ENCODE peak calls at places on chromosomes 12 and 14, in six cellular contexts. One of them, this sample, is unnamed. For H3K27me3 and H3K9me3, the result is how much of the 10 kb centered on the place peaks cover.

GRCh38 chr12:128980623-128981022 is 127.3 kb downstream of the GLT1D1 start:
- DNase-seq in mammary epithelial cell: no peak
- DNase-seq in left lung: no peak
- DNase-seq in heart left ventricle: no peak
- DNase-seq in esophagus squamous epithelium: no peak
- DNase-seq in GM12878: no peak
- DNase-seq in this sample: no peak

GRCh38 chr14:51093371-51094281 is 1.3 kb downstream of the TRIM9 start:
- DNase-seq in mammary epithelial cell: peak
- DNase-seq in GM12878: no peak
- DNase-seq in left lung: peak
- DNase-seq in heart left ventricle: no peak
- DNase-seq in esophagus squamous epithelium: no peak
- DNase-seq in this sample: peak

GRCh38 chr14:99122521-99123125 is 149.4 kb downstream of the BCL11B start:
- DNase-seq in GM12878: no peak
- DNase-seq in mammary epithelial cell: no peak
- DNase-seq in esophagus squamous epithelium: no peak
- DNase-seq in left lung: no peak
- DNase-seq in heart left ventricle: no peak
- DNase-seq in this sample: peak

GRCh38 chr14:101001311-101002069 is 98.0 kb upstream of the RTL1 start:
- DNase-seq in heart left ventricle: no peak
- DNase-seq in esophagus squamous epithelium: no peak
- DNase-seq in mammary epithelial cell: peak
- DNase-seq in left lung: no peak
- DNase-seq in GM12878: no peak
- DNase-seq in this sample: no peak

GRCh38 chr12:90172524-90172923 is 463.9 kb upstream of the ATP2B1 start:
- DNase-seq in mammary epithelial cell: no peak
- DNase-seq in GM12878: no peak
- DNase-seq in esophagus squamous epithelium: no peak
- DNase-seq in left lung: no peak
- DNase-seq in heart left ventricle: no peak
- DNase-seq in this sample: no peak

GRCh38 chr14:77882098-77882497 is 82.2 kb downstream of the ADCK1 start:
- DNase-seq in left lung: no peak
- DNase-seq in mammary epithelial cell: peak
- DNase-seq in GM12878: no peak
- DNase-seq in heart left ventricle: peak
- DNase-seq in esophagus squamous epithelium: no peak
- DNase-seq in this sample: peak

GRCh38 chr14:92928258-92928629 is 5.3 kb downstream of the CHGA start:
- DNase-seq in esophagus squamous epithelium: no peak
- DNase-seq in heart left ventricle: no peak
- DNase-seq in GM12878: no peak
- DNase-seq in left lung: no peak
- DNase-seq in mammary epithelial cell: peak
- DNase-seq in this sample: no peak

GRCh38 chr14:75279153-75279738 is 618 bp downstream of the FOS start:
- DNase-seq in GM12878: no peak
- DNase-seq in mammary epithelial cell: peak
- DNase-seq in heart left ventricle: peak
- DNase-seq in left lung: peak
- DNase-seq in esophagus squamous epithelium: no peak
- DNase-seq in this sample: peak

GRCh38 chr12:12180575-12180974 is 86.3 kb downstream of the LRP6 start:
- DNase-seq in left lung: no peak
- DNase-seq in heart left ventricle: no peak
- DNase-seq in GM12878: no peak
- DNase-seq in esophagus squamous epithelium: no peak
- DNase-seq in mammary epithelial cell: no peak
- DNase-seq in this sample: no peak

GRCh38 chr14:69559581-69560011 is 15.1 kb downstream of the CCDC177 start:
- DNase-seq in GM12878: no peak
- DNase-seq in esophagus squamous epithelium: no peak
- DNase-seq in mammary epithelial cell: peak
- DNase-seq in heart left ventricle: no peak
- DNase-seq in left lung: no peak
- DNase-seq in this sample: no peak

GRCh38 chr14:104460920-104461651 is 118.5 kb upstream of the C14orf180 start:
- DNase-seq in GM12878: no peak
- DNase-seq in heart left ventricle: no peak
- DNase-seq in mammary epithelial cell: no peak
- DNase-seq in left lung: no peak
- DNase-seq in esophagus squamous epithelium: no peak
- DNase-seq in this sample: no peak
- H3K27me3 ChIP-seq in GM12878: under half
- H3K27me3 ChIP-seq in heart left ventricle: under half
- H3K27me3 ChIP-seq in mammary epithelial cell: under half
- H3K27me3 ChIP-seq in left lung: half or more
- H3K27me3 ChIP-seq in esophagus squamous epithelium: under half
- H3K27me3 ChIP-seq in this sample: under half

DNA sequence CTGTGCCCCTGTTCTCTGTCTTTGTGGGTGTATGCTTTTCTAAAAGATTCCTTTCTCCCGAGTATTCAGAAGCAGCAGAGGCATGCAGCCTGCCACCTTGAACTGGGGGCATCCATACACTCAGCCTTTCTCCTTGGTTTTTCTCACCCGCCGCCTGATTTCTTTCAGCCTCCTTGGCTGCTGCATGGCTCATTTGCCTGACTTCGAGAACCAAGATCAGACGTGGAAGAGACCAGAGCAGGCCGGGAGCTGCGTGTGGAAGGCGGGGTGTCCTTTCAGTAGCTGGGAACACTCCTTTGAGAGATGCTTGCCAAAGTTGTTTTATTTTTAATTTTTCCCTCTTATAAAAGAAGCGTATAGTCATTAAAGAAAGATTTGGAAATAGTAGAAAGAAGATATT is 53.1 kb downstream of the SLC6A12 start:
- DNase-seq in mammary epithelial cell: no peak
- DNase-seq in left lung: no peak
- DNase-seq in GM12878: no peak
- DNase-seq in esophagus squamous epithelium: no peak
- DNase-seq in heart left ventricle: no peak
- DNase-seq in this sample: no peak
- H3K27ac ChIP-seq in mammary epithelial cell: no peak
- H3K27ac ChIP-seq in left lung: no peak
- H3K27ac ChIP-seq in GM12878: no peak
- H3K27ac ChIP-seq in esophagus squamous epithelium: no peak
- H3K27ac ChIP-seq in heart left ventricle: no peak
- H3K27ac ChIP-seq in this sample: no peak

GRCh38 chr14:91105673-91106072 is 8.2 kb upstream of the DGLUCY start:
- DNase-seq in GM12878: no peak
- DNase-seq in left lung: no peak
- DNase-seq in mammary epithelial cell: no peak
- DNase-seq in heart left ventricle: no peak
- DNase-seq in esophagus squamous epithelium: no peak
- DNase-seq in this sample: no peak
- H3K9me3 ChIP-seq in GM12878: under half
- H3K9me3 ChIP-seq in left lung: under half
- H3K9me3 ChIP-seq in mammary epithelial cell: under half
- H3K9me3 ChIP-seq in heart left ventricle: under half
- H3K9me3 ChIP-seq in esophagus squamous epithelium: under half
- H3K9me3 ChIP-seq in this sample: under half

GRCh38 chr14:56803816-56804535 is 6.3 kb downstream of the OTX2 start:
- DNase-seq in GM12878: no peak
- DNase-seq in mammary epithelial cell: no peak
- DNase-seq in esophagus squamous epithelium: no peak
- DNase-seq in heart left ventricle: no peak
- DNase-seq in left lung: no peak
- DNase-seq in this sample: no peak
- H3K27me3 ChIP-seq in GM12878: under half
- H3K27me3 ChIP-seq in mammary epithelial cell: under half
- H3K27me3 ChIP-seq in esophagus squamous epithelium: under half
- H3K27me3 ChIP-seq in heart left ventricle: half or more
- H3K27me3 ChIP-seq in left lung: half or more
- H3K27me3 ChIP-seq in this sample: half or more

GRCh38 chr12:109111775-109112491 is 4.5 kb upstream of the ACACB start:
- DNase-seq in GM12878: no peak
- DNase-seq in mammary epithelial cell: peak
- DNase-seq in heart left ventricle: peak
- DNase-seq in esophagus squamous epithelium: no peak
- DNase-seq in left lung: no peak
- DNase-seq in this sample: no peak
- H3K27ac ChIP-seq in GM12878: no peak
- H3K27ac ChIP-seq in mammary epithelial cell: peak
- H3K27ac ChIP-seq in heart left ventricle: peak
- H3K27ac ChIP-seq in esophagus squamous epithelium: peak
- H3K27ac ChIP-seq in left lung: peak
- H3K27ac ChIP-seq in this sample: peak

GRCh38 chr14:106291626-106292025 is 765.2 kb downstream of the TMEM121 start:
- DNase-seq in heart left ventricle: no peak
- DNase-seq in left lung: no peak
- DNase-seq in esophagus squamous epithelium: no peak
- DNase-seq in mammary epithelial cell: no peak
- DNase-seq in GM12878: no peak
- DNase-seq in this sample: no peak

GRCh38 chr14:106287506-106287905 is 761.1 kb downstream of the TMEM121 start:
- DNase-seq in esophagus squamous epithelium: no peak
- DNase-seq in heart left ventricle: no peak
- DNase-seq in mammary epithelial cell: no peak
- DNase-seq in left lung: no peak
- DNase-seq in GM12878: no peak
- DNase-seq in this sample: no peak

DNA sequence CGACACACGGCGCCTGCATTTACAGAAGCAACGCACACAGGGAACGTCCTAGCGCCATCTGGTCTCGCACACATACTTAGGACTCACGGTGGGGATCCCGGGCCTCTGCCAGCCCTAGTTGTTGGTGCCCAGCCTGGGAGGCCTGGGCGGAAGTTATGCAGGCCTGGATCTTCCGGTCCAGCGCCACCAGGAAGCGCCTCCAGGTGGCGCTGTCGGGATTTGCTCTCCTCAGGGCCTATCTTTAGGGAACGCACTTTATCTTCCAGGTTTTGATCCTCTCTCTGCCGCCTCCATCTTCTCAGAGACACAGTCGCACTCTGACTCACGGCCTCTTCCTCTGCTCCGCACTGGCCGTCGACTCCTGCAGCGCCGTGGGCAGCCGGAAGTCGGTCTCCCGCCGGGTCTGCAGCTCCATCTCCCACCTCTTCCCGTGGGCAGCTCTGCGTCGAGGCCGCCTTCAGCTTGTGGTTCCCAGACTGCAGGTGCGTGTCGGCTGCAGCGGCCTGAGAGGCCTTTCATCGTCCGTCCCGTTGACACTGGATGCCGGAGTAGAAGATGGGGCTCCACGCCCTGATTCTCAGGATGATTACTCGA is 760.4 kb downstream of the TMEM121 start:
- DNase-seq in mammary epithelial cell: no peak
- DNase-seq in esophagus squamous epithelium: no peak
- DNase-seq in heart left ventricle: no peak
- DNase-seq in GM12878: no peak
- DNase-seq in left lung: no peak
- DNase-seq in this sample: no peak
- H3K9me3 ChIP-seq in mammary epithelial cell: under half
- H3K9me3 ChIP-seq in esophagus squamous epithelium: under half
- H3K9me3 ChIP-seq in heart left ventricle: under half
- H3K9me3 ChIP-seq in GM12878: under half
- H3K9me3 ChIP-seq in left lung: under half
- H3K9me3 ChIP-seq in this sample: under half

DNA sequence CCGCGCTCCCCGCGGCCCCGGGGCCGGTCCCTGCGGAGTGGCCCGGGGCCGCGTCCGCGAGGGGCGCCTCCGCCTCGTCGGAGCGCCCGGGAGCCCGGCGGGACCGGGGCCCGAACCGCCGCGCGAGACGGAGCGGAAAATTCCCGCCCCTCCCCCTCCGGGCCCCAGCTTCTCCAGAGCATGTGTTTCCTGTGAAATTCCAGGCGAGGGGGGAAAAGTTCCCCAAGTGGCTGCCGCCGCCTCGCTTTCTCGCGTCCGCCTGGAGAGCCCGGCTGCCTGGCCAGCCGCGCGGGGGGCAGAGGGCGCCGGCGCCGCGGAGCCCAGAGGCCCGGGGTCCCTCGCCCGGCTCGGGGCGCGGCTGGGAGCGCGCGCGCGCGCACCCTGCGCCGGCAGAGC is 886 bp downstream of the CACNA1C start:
- DNase-seq in GM12878: no peak
- DNase-seq in mammary epithelial cell: no peak
- DNase-seq in heart left ventricle: peak
- DNase-seq in esophagus squamous epithelium: no peak
- DNase-seq in left lung: peak
- DNase-seq in this sample: no peak
- H3K27me3 ChIP-seq in GM12878: under half
- H3K27me3 ChIP-seq in mammary epithelial cell: under half
- H3K27me3 ChIP-seq in heart left ventricle: under half
- H3K27me3 ChIP-seq in esophagus squamous epithelium: under half
- H3K27me3 ChIP-seq in left lung: half or more
- H3K27me3 ChIP-seq in this sample: under half

DNA sequence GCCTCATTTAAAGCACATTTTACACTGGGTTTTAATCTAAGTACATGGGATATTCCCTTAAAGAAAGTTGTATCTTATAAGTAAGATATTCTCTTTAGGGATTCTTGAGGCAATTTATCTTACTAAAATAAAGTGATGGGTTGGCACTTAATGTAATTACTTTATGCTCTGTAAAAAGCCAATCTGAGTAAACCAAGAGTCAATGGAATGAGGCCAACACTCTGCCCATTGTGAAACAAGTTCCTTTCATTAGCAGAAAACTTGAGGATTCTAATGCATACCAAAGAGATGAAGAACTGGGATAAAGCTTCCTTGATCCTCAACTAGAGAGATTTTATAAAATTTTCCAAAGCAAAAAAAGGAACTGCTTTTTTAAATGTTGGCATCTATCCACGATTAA is 121.2 kb downstream of the METTL25 start:
- DNase-seq in esophagus squamous epithelium: no peak
- DNase-seq in left lung: no peak
- DNase-seq in mammary epithelial cell: peak
- DNase-seq in GM12878: no peak
- DNase-seq in heart left ventricle: no peak
- DNase-seq in this sample: no peak
- H3K27ac ChIP-seq in esophagus squamous epithelium: no peak
- H3K27ac ChIP-seq in left lung: no peak
- H3K27ac ChIP-seq in mammary epithelial cell: no peak
- H3K27ac ChIP-seq in GM12878: no peak
- H3K27ac ChIP-seq in heart left ventricle: no peak
- H3K27ac ChIP-seq in this sample: no peak

GRCh38 chr12:34339922-34340321 is 317.6 kb downstream of the ALG10 start:
- DNase-seq in heart left ventricle: no peak
- DNase-seq in left lung: no peak
- DNase-seq in mammary epithelial cell: no peak
- DNase-seq in esophagus squamous epithelium: no peak
- DNase-seq in GM12878: no peak
- DNase-seq in this sample: no peak
- H3K9me3 ChIP-seq in heart left ventricle: under half
- H3K9me3 ChIP-seq in left lung: half or more
- H3K9me3 ChIP-seq in mammary epithelial cell: half or more
- H3K9me3 ChIP-seq in esophagus squamous epithelium: under half
- H3K9me3 ChIP-seq in GM12878: under half
- H3K9me3 ChIP-seq in this sample: under half

This sample was measured in pancreas.